ENCODE peak calls at places on chromosome 2, in nine cellular contexts. X is dorsolateral prefrontal cortex; T is prostate gland; L is naive thymus-derived CD4-positive, alpha-beta T cell; Z is brain microvascular endothelial cell; M is HAP-1; H is left lung; W is cardiac muscle cell; F is fibroblast of lung. V is an unnamed sample. For H3K27me3, the result is how much of the 10 kb centered on the place peaks cover.

GRCh38 chr2:23289671-23290070 is 95.3 kb upstream of the KLHL29 start:
- DNase-seq in X (no peak), T (no peak), L (no peak), Z (no peak), M (no peak), H (no peak), W (no peak), F (no peak), V (no peak)

GRCh38 chr2:37623971-37624897 is 47.2 kb downstream of the CDC42EP3 start:
- DNase-seq in X (no peak), T (no peak), L (no peak), Z (peak), M (no peak), H (no peak), W (no peak), F (peak), V (no peak)

GRCh38 chr2:85175369-85176299 is 42.4 kb downstream of the TCF7L1 start:
- DNase-seq in X (no peak), T (peak), L (no peak), Z (no peak), M (no peak), H (no peak), W (no peak), F (peak), V (peak)

GRCh38 chr2:109447251-109447661 is 166.5 kb downstream of the SEPTIN10 start:
- DNase-seq in X (no peak), T (no peak), L (no peak), Z (peak), M (no peak), H (no peak), W (no peak), F (peak), V (no peak)

GRCh38 chr2:237721828-237722227 is 76.8 kb upstream of the RBM44 start:
- DNase-seq in X (no peak), T (no peak), L (no peak), Z (no peak), M (no peak), H (no peak), W (no peak), F (no peak), V (no peak)

GRCh38 chr2:143675006-143675405 is 545.8 kb downstream of the ARHGAP15 start:
- DNase-seq in X (no peak), T (no peak), L (no peak), Z (no peak), M (no peak), H (no peak), W (no peak), F (no peak), V (no peak)

GRCh38 chr2:45938649-45939511 is 287.4 kb downstream of the PRKCE start:
- DNase-seq in X (no peak), T (peak), L (no peak), Z (peak), M (peak), H (peak), W (no peak), F (peak), V (peak)

GRCh38 chr2:166516712-166517303 is 22.8 kb upstream of the SCN7A start:
- DNase-seq in X (no peak), T (no peak), L (no peak), Z (peak), M (peak), H (no peak), W (peak), F (peak), V (no peak)

GRCh38 chr2:120109186-120110061 is 96.5 kb downstream of the EPB41L5 start:
- DNase-seq in X (no peak), T (no peak), L (peak), Z (peak), M (no peak), H (no peak), W (no peak), F (peak), V (no peak)

GRCh38 chr2:222352981-222353380 is 54.2 kb upstream of the PAX3 start:
- DNase-seq in X (no peak), T (no peak), L (no peak), Z (no peak), M (no peak), H (no peak), W (no peak), F (no peak), V (no peak)

GRCh38 chr2:120429586-120430500 is 83.9 kb downstream of the INHBB start:
- DNase-seq in X (no peak), T (no peak), L (no peak), Z (no peak), M (no peak), H (no peak), W (no peak), F (no peak), V (no peak)

GRCh38 chr2:101197215-101197745 is 46.1 kb upstream of the TBC1D8 start:
- DNase-seq in X (no peak), T (no peak), L (no peak), Z (no peak), M (no peak), H (no peak), W (no peak), F (peak), V (no peak)

GRCh38 chr2:32947076-32947483 is 327 bp downstream of the LTBP1 start:
- DNase-seq in X (no peak), T (no peak), L (no peak), Z (no peak), M (no peak), H (no peak), W (no peak), F (no peak), V (no peak)

GRCh38 chr2:165164201-165164600 is 39.6 kb downstream of the SCN3A start:
- DNase-seq in X (no peak), T (no peak), L (no peak), Z (peak), M (no peak), H (no peak), W (no peak), F (no peak), V (no peak)

GRCh38 chr2:96184188-96184587 is 24.4 kb downstream of the STARD7 start:
- DNase-seq in X (no peak), T (no peak), L (no peak), Z (no peak), M (no peak), H (no peak), W (no peak), F (no peak), V (no peak)

GRCh38 chr2:241941691-241942301 is 72.3 kb downstream of the RTP5 start:
- DNase-seq in X (no peak), T (no peak), L (no peak), Z (no peak), M (peak), H (no peak), W (no peak), F (no peak), V (no peak)

GRCh38 chr2:165576409-165576808 is 106.9 kb downstream of the CSRNP3 start:
- DNase-seq in X (no peak), T (no peak), L (no peak), Z (no peak), M (no peak), H (no peak), W (no peak), F (no peak), V (no peak)

DNA sequence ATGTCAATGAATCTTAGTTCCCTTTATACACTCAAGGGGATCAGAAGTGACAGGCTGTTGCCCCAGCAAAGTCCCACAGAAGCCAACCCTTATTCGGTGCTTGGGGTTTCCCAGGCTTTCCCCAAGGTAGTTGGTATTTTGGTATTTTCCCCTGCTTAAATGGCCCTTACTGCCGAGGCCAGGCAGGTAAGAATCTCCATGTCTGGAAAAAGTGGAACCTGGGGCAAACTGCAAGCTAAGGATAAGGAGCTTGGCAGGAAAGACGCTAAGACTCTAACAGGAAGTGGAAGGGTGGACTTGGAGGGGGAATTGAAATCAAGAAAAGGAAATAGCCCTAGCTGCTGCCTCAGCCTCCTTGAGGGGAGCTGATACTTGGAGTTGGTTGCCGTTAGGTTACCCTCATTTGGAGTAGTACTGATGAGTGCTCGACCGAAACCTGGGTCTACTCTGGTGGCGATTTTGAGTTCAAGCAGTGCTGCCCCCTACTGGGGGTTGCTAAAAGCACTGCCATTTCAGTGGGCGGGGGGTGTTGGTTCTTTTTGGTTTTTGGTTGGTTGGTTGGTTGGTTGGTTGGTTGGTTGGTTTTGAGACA is 3.3 kb upstream of the GPBAR1 start:
- DNase-seq in X (no peak), T (no peak), L (peak), Z (no peak), M (peak), H (peak), W (no peak), F (no peak), V (no peak)
- H3K27me3 ChIP-seq in X (under half), T (under half), L (under half), Z (under half), M (under half), H (under half), W (under half), F (under half), V (under half)

DNA sequence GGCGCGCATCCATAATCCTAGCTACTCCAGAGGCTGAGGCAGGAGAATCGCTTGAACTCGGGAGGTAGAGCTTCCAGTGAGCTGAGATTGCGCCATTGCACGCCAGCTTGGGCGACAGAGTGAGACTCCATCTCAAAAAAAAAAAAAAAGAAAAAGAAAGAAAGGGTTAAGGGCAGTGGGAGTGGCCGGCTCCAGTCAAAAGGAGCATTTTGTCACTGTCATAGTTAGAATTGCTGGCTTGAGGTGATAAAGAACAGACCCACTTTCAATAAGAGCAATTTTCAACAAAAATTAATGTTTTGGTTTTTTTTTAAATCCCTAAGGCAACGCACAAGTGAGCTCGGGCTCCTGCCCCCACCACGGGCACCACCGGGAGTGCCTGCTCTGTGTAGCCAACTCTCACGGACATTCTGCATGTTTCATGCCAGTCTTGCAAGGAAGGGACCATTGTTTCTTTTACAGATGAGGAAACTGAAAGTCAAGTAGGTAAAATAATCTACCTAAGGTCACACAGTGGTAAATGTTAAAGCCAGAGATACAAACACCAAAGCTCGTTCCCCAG is 8.5 kb downstream of the CIB4 start:
- DNase-seq in X (no peak), T (no peak), L (no peak), Z (no peak), M (no peak), H (no peak), W (no peak), F (no peak), V (no peak)
- H3K27me3 ChIP-seq in X (under half), T (under half), L (under half), Z (under half), M (under half), H (under half), W (under half), F (under half), V (under half)

GRCh38 chr2:48065096-48065495 is 158.8 kb upstream of the FBXO11 start:
- DNase-seq in X (no peak), T (no peak), L (no peak), Z (no peak), M (no peak), H (no peak), W (no peak), F (no peak), V (no peak)

GRCh38 chr2:48059975-48060374 is 153.7 kb upstream of the FBXO11 start:
- DNase-seq in X (no peak), T (no peak), L (no peak), Z (no peak), M (no peak), H (no peak), W (no peak), F (no peak), V (no peak)

GRCh38 chr2:48070415-48070814 is 164.1 kb upstream of the FBXO11 start:
- DNase-seq in X (no peak), T (no peak), L (no peak), Z (no peak), M (no peak), H (no peak), W (no peak), F (no peak), V (no peak)

GRCh38 chr2:48065971-48066370 is 159.7 kb upstream of the FBXO11 start:
- DNase-seq in X (no peak), T (no peak), L (no peak), Z (no peak), M (no peak), H (no peak), W (no peak), F (no peak), V (no peak)
- H3K27me3 ChIP-seq in X (under half), T (under half), L (under half), Z (under half), M (under half), H (under half), W (under half), F (under half), V (under half)

DNA sequence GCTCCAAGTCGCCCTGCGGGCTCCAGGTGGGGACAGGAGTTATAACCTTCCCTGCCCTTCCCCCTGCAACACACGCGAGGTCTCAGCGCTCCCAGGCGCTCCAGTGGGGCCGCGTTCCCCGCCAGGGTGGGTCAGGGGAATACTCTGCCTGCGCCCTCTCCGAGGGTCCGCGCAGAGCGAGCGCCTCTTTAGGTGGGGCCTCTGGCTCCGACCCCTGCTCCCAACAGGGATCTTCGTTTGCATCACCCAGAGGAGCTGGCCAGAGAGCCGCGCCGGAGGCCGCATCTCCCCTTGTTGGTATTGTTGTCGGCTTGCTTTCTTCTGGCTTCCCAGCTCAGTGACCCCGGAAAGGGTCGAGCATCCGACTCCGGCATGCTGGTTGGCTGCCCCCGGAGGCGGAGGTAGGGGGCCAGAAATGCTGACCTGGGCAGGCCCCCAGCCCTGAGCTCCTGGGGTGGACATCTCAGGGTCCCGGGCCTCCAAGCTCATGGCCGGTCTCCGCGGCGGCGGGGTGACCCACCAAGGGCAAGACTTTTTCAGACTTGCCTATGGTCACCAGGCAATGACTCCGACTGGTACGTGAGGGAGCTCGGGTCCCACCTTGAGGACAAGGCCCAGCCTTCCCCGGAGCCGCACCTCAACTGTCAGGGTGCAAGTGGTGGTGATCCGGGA is 11.2 kb upstream of the EN1 start:
- DNase-seq in X (no peak), T (no peak), L (no peak), Z (no peak), M (no peak), H (no peak), W (no peak), F (no peak), V (no peak)
- H3K27me3 ChIP-seq in X (half or more), T (half or more), L (under half), Z (half or more), M (under half), H (half or more), W (half or more), F (half or more), V (under half)